ENCODE peak calls at places on chromosome 11, in seven cellular contexts. W is WTC11, E is foreskin fibroblast, Q is cardiac muscle cell, M is fibroblast of the aortic adventitia, R is upper lobe of right lung, A is nephron progenitor cell. D is an unnamed sample.

GRCh38 chr11:61162092-61162935 is 1.1 kb upstream of the VPS37C start:
- DNase-seq in W (no peak), E (peak; percentile 34), Q (peak; percentile 24), M (peak; percentile 51), R (no peak), A (peak; percentile 25), D (no peak)

GRCh38 chr11:62602141-62603071 is 741 bp upstream of the MTA2 start:
- DNase-seq in W (peak; percentile 77), E (peak; percentile 81), Q (peak; percentile 82), M (peak; percentile 57), R (peak; percentile 85), A (peak; percentile 53), D (peak; percentile 60)

GRCh38 chr11:58837707-58838388 is 6.7 kb downstream of the GLYATL2 start:
- DNase-seq in W (no peak), E (no peak), Q (no peak), M (no peak), R (no peak), A (no peak), D (no peak)

GRCh38 chr11:124285610-124286344 is 28.0 kb downstream of the OR8D1 start:
- DNase-seq in W (no peak), E (peak; percentile 40), Q (peak; percentile 64), M (peak; percentile 59), R (no peak), A (no peak), D (no peak)

GRCh38 chr11:82631722-82632630 is 101.7 kb downstream of the FAM181B start:
- DNase-seq in W (no peak), E (no peak), Q (no peak), M (no peak), R (no peak), A (no peak), D (peak; percentile 4)

GRCh38 chr11:98300777-98301176 is 720.0 kb upstream of the CNTN5 start:
- DNase-seq in W (no peak), E (no peak), Q (peak; percentile 16), M (no peak), R (no peak), A (no peak), D (no peak)

GRCh38 chr11:6319001-6319878 is 1.1 kb downstream of the CAVIN3 start:
- DNase-seq in W (peak; percentile 64), E (peak; percentile 70), Q (peak; percentile 63), M (peak; percentile 45), R (peak; percentile 81), A (peak; percentile 67), D (peak; percentile 24)

GRCh38 chr11:60782393-60783140 is 2.6 kb upstream of the MS4A10 start:
- DNase-seq in W (no peak), E (no peak), Q (no peak), M (no peak), R (no peak), A (no peak), D (no peak)

GRCh38 chr11:19336331-19336730 is 95.6 kb upstream of the E2F8 start:
- DNase-seq in W (no peak), E (no peak), Q (no peak), M (no peak), R (no peak), A (no peak), D (no peak)

GRCh38 chr11:103420593-103420992 is 311.4 kb downstream of the DYNC2H1 start:
- DNase-seq in W (no peak), E (peak; percentile 56), Q (no peak), M (peak; percentile 16), R (no peak), A (no peak), D (no peak)

GRCh38 chr11:128291043-128291442 is 296.3 kb downstream of the ETS1 start:
- DNase-seq in W (no peak), E (no peak), Q (no peak), M (no peak), R (no peak), A (no peak), D (no peak)

GRCh38 chr11:64843971-64844329 is 503 bp downstream of the CDC42BPG start:
- DNase-seq in W (no peak), E (no peak), Q (no peak), M (no peak), R (no peak), A (no peak), D (no peak)

GRCh38 chr11:117468888-117469287 is 141.2 kb downstream of the CEP164 start:
- DNase-seq in W (peak; percentile 33), E (no peak), Q (no peak), M (no peak), R (no peak), A (no peak), D (no peak)

GRCh38 chr11:1025410-1026162 is 10.9 kb downstream of the MUC6 start:
- DNase-seq in W (no peak), E (no peak), Q (no peak), M (no peak), R (no peak), A (no peak), D (no peak)

GRCh38 chr11:2577071-2578005 is 122.5 kb downstream of the KCNQ1OT1 start:
- DNase-seq in W (peak; percentile 19), E (no peak), Q (no peak), M (no peak), R (peak; percentile 61), A (peak; percentile 42), D (no peak)

GRCh38 chr11:62578541-62578940 is 4.8 kb upstream of the EEF1G start:
- DNase-seq in W (no peak), E (no peak), Q (no peak), M (no peak), R (no peak), A (no peak), D (no peak)

GRCh38 chr11:117877120-117877784 is 794 bp upstream of the FXYD6 start:
- DNase-seq in W (no peak), E (no peak), Q (peak; percentile 30), M (no peak), R (no peak), A (no peak), D (no peak)

GRCh38 chr11:34586655-34587281 is 34.1 kb upstream of the EHF start:
- DNase-seq in W (no peak), E (no peak), Q (no peak), M (no peak), R (no peak), A (no peak), D (no peak)

DNA sequence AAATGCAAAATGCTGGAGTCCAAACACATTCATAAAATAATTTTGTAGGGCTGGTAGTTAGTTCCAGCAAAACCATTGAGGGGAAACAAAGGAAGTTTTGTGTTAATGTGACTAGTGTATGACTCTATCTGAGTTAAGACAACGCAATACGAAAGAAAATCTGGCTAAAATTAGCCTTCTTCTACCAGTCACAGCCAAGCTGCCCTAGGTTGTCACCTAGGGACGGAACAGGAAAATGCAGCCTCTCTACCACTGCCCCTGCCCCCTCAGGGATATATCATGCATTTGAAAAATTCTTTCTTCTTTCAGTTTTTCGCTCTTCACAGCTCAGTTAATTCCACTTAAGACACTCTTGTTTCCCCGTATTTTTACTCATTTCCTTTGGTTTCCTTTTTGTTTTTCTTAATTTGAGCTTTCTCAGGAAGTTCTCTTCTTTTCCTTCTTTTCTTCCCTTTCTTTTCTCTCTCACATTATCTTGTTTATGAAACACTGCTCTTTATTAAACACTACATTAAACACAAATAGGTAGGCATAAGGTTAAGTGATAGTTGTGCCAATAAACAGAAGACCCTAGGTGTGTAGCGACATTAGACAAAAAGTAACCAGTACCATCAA is 30.6 kb downstream of the KIRREL3 start:
- DNase-seq in W (peak; percentile 33), E (peak; percentile 80), Q (peak; percentile 40), M (peak; percentile 53), R (no peak), A (peak; percentile 18), D (no peak)
- TF ChIP-seq CTCF in W (peak; percentile 36), E (peak; percentile 84), Q (peak; percentile 56), M (peak; percentile 70), R (peak; percentile 56), A (peak; percentile 66), D (no peak)

GRCh38 chr11:132187391-132187790 is 817.0 kb downstream of the NTM start:
- DNase-seq in W (no peak), E (no peak), Q (no peak), M (no peak), R (no peak), A (peak; percentile 13), D (no peak)

GRCh38 chr11:132187814-132188213 is 817.4 kb downstream of the NTM start:
- DNase-seq in W (no peak), E (peak; percentile 42), Q (peak; percentile 2), M (peak; percentile 50), R (no peak), A (no peak), D (no peak)

GRCh38 chr11:132186193-132186592 is 815.8 kb downstream of the NTM start:
- DNase-seq in W (no peak), E (no peak), Q (no peak), M (no peak), R (no peak), A (no peak), D (no peak)

GRCh38 chr11:132184079-132184478 is 813.7 kb downstream of the NTM start:
- DNase-seq in W (no peak), E (no peak), Q (no peak), M (no peak), R (no peak), A (no peak), D (no peak)

DNA sequence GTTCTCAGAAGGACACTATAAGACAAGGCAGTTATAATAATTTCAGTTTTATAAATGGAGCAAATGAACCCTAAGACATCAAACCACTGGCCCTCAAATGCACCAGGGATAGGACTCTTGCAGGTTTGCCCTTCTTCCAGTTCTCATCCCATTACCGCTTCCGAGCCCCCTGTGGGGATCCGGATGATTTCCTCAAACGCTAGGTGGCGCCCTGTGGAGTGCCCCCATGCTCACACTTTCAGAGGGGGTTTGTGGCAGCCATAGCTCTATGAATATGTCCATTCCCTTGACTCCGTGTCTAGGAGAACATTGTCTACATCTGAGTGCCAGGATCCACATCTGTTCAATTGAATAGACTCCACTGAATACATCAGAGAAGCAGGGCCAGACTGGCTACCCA is 816.3 kb downstream of the NTM start:
- DNase-seq in W (peak; percentile 62), E (no peak), Q (no peak), M (no peak), R (no peak), A (peak; percentile 37), D (no peak)
- TF ChIP-seq CTCF in W (no peak), E (peak; percentile 7), Q (peak; percentile 34), M (peak; percentile 17), R (no peak), A (peak; percentile 48), D (no peak)

GRCh38 chr11:45807792-45808238 is 2.9 kb downstream of the SLC35C1 start:
- DNase-seq in W (no peak), E (no peak), Q (no peak), M (no peak), R (no peak), A (no peak), D (no peak)
- TF ChIP-seq CTCF in W (no peak), E (no peak), Q (no peak), M (no peak), R (no peak), A (no peak), D (no peak)

DNA sequence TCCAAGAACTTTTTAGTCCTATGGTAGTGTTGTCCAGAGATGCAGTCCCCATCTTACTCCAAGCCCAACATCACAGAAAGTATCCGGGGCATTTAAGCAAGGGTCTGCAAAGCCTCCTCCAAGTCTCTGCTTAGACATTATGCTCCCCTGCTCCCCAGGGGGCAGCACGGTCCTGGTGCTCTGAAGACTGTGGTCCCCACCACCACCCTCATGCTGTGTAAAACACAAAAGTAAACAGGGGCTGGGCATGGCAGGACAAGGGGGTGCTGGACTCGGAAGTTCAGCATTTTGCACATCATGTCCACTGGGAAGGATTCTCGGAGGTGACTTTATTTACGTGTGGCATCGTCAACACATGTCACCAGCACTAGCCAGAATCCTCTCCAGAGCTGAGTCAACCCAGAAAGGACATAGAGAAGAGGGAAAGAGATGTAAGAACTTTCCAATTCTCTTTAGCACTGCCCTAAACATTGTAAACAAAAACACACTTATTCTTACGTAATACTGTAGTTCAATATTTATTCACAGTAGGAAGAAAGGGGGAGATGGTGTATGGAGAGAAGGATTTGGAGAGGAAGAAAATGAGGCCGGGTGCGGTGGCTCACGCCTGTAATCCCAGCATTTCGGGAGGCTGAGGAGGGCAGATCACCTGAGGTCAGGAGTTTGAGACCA is 37.7 kb downstream of the TCIRG1 start:
- DNase-seq in W (no peak), E (no peak), Q (no peak), M (no peak), R (no peak), A (no peak), D (no peak)
- TF ChIP-seq CTCF in W (no peak), E (peak; percentile 9), Q (peak; percentile 20), M (peak; percentile 11), R (peak; percentile 34), A (no peak), D (no peak)

D was measured in GM13976.